ENCODE peak calls at places on chromosomes 16 and 17, in five cellular contexts. F is K562, M is IMR-90, B is GM12878, U is SK-N-SH. H is an unnamed sample.
A peak's percentile ranks its signal among the peaks of the same experiment; 100 is the strongest.

GRCh38 chr16:4693956-4694663 is 748 bp downstream of the NUDT16L1 start:
- DNase-seq in F (peak; percentile 55), M (peak; percentile 38), U (peak; percentile 89), B (no peak), H (peak; percentile 48)

GRCh38 chr16:2584742-2585650 is 47.2 kb downstream of the PDPK1 start:
- DNase-seq in M (peak; percentile 16), F (no peak), B (no peak), U (no peak), H (no peak)

GRCh38 chr17:72984145-72984924 is 108.2 kb downstream of the SLC39A11 start:
- DNase-seq in F (no peak), M (peak; percentile 98), U (no peak), B (no peak), H (no peak)

GRCh38 chr16:10870137-10870776 is 6.7 kb upstream of the CIITA start:
- DNase-seq in M (no peak), U (no peak), F (no peak), B (no peak), H (no peak)

GRCh38 chr17:43892672-43892975 is 14.7 kb downstream of the MPP2 start:
- DNase-seq in F (no peak), B (no peak), U (no peak), M (no peak), H (no peak)

GRCh38 chr17:77312786-77313599 is 172.2 kb downstream of the SEC14L1 start:
- DNase-seq in F (no peak), M (peak; percentile 82), B (no peak), U (peak; percentile 29), H (no peak)

GRCh38 chr16:31458073-31458834 is 1.0 kb upstream of the ARMC5 start:
- DNase-seq in B (no peak), M (peak; percentile 45), F (peak; percentile 75), U (peak; percentile 58), H (peak; percentile 41)

GRCh38 chr16:73172621-73173312 is 124.8 kb upstream of the ZFHX3 start:
- DNase-seq in F (peak; percentile 4), U (peak; percentile 80), M (peak; percentile 91), B (no peak), H (peak; percentile 36)

GRCh38 chr17:80701730-80702129 is 157.1 kb downstream of the RPTOR start:
- DNase-seq in M (no peak), F (no peak), U (no peak), B (no peak), H (no peak)

GRCh38 chr16:57514891-57515600 is 21.3 kb downstream of the CCDC102A start:
- DNase-seq in B (no peak), U (peak; percentile 80), F (no peak), M (no peak), H (no peak)

GRCh38 chr16:5916711-5917191 is 819.2 kb upstream of the EEF2KMT start:
- DNase-seq in M (no peak), B (no peak), F (no peak), U (no peak), H (no peak)

GRCh38 chr16:8464979-8465378 is 125.3 kb downstream of the TMEM114 start:
- DNase-seq in U (no peak), F (no peak), M (no peak), B (no peak), H (no peak)

DNA sequence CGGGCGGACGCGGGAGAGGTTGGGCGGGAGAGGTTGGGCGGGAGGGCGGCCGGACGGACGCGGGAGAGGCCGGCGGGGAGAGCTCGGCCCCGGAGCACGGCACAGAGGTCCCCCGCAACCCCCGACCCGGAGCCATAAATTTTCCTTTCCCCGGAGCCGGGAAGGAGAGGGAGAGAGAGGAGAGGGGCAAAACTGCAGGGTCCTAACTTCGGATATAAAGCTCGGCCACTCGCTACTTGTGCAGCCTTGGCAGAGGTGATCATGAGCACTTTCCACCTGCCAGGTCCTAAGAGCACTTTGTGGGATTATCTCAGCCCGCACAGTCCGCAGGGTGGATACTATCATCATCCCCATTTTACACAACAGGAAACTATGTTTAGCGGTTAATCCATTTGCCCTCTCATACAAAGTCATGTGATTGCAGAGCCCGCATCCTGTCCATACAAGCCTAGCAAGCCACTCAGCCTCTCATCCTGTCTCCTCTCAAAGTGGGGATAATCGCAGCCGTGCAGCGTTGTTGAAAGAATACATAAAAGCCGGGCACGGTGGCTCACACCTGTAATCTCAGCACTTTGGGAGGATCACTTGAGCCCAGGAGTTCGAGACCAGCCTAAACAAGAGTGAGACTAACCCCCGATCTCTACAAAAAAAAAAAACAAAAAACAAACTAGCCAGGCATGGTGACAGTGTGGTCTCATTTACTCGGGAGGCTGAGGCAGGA is 780 bp upstream of the DCAKD start:
- DNase-seq in F (peak; percentile 55), U (peak; percentile 65), M (no peak), B (no peak), H (no peak)
- TF ChIP-seq RCOR1 in F (no peak), U (no peak), M (no peak), B (no peak), H (no peak)

GRCh38 chr17:40086150-40087044 is 14.0 kb downstream of the NR1D1 start:
- DNase-seq in M (no peak), U (peak; percentile 92), F (peak; percentile 77), B (no peak), H (peak; percentile 85)
- TF ChIP-seq RFX5 in M (no peak), U (no peak), F (no peak), B (no peak), H (no peak)

GRCh38 chr16:65070831-65071230 is 51.0 kb downstream of the CDH11 start:
- DNase-seq in B (no peak), U (peak; percentile 15), F (peak; percentile 0), M (peak; percentile 99), H (peak; percentile 49)
- TF ChIP-seq RCOR1 in B (no peak), U (no peak), F (no peak), M (no peak), H (no peak)

GRCh38 chr17:18139092-18139491 is 30.5 kb downstream of the MYO15A start:
- DNase-seq in B (no peak), U (no peak), F (no peak), M (no peak), H (no peak)
- TF ChIP-seq RFX5 in B (no peak), U (no peak), F (no peak), M (no peak), H (no peak)

GRCh38 chr16:82936941-82937551 is 310.3 kb downstream of the CDH13 start:
- DNase-seq in M (peak; percentile 87), F (no peak), U (no peak), B (no peak), H (no peak)
- TF ChIP-seq RCOR1 in M (no peak), F (no peak), U (no peak), B (no peak), H (no peak)

GRCh38 chr16:78150233-78150632 is 50.8 kb downstream of the WWOX start:
- DNase-seq in U (no peak), F (no peak), M (no peak), B (no peak), H (no peak)

GRCh38 chr16:78146807-78147206 is 47.4 kb downstream of the WWOX start:
- DNase-seq in U (no peak), B (no peak), M (no peak), F (no peak), H (no peak)

GRCh38 chr16:78142784-78143183 is 43.3 kb downstream of the WWOX start:
- DNase-seq in F (no peak), M (no peak), U (no peak), B (no peak), H (no peak)

DNA sequence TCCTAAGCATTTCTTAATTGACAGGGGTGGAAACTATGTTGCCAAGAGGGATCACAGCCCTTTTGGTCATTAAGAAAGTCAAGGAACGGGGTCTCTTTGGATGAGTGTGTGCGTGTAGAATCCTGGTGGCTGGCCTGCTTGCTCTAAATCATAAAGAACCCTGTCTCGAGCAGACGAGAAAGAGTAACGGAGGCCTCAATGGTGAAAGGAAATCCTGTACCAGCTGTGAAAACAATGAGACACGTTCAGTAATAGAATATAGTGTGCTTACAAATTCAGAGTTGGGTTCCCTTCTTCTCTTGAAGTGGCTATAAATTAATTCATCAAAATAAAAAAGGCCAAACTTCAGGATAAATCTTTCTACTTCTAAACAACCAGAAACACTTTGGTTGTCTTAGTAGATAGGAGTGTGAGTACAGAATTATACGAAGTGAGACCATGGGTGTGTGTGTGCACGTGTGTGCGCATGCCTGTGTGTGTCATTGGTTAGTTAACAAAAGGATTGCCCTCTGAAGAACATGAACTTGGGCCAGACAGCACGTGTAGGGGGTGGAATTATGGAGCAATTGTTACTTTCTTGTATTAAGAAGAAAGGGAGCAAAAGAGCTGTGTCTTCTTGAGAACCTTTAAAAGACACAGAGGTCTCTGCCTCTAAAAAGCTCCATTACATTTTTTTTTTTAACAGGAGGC is 48.5 kb downstream of the WWOX start:
- DNase-seq in B (no peak), F (no peak), M (no peak), U (no peak), H (no peak)
- TF ChIP-seq RFX5 in B (no peak), F (no peak), M (no peak), U (no peak), H (no peak)

GRCh38 chr17:67733371-67733770 is 15.6 kb downstream of the NOL11 start:
- DNase-seq in B (no peak), M (no peak), U (no peak), F (no peak), H (no peak)
- TF ChIP-seq RCOR1 in B (no peak), M (no peak), U (no peak), F (no peak), H (no peak)

GRCh38 chr17:7380321-7380720 is 568 bp upstream of the TNK1 start:
- DNase-seq in B (no peak), F (no peak), U (peak; percentile 54), M (peak; percentile 47), H (no peak)
- TF ChIP-seq RFX5 in B (no peak), F (no peak), U (no peak), M (no peak), H (no peak)

GRCh38 chr17:15103785-15104184 is 161.3 kb downstream of the PMP22 start:
- DNase-seq in U (no peak), M (no peak), F (no peak), B (no peak), H (no peak)

GRCh38 chr17:15109608-15110007 is 155.5 kb downstream of the PMP22 start:
- DNase-seq in M (no peak), U (no peak), B (no peak), F (peak; percentile 2), H (no peak)

GRCh38 chr17:15101175-15101574 is 164.0 kb downstream of the PMP22 start:
- DNase-seq in F (no peak), M (no peak), B (no peak), U (no peak), H (no peak)

GRCh38 chr17:15108992-15109391 is 156.1 kb downstream of the PMP22 start:
- DNase-seq in F (no peak), M (no peak), B (no peak), U (no peak), H (no peak)

DNA sequence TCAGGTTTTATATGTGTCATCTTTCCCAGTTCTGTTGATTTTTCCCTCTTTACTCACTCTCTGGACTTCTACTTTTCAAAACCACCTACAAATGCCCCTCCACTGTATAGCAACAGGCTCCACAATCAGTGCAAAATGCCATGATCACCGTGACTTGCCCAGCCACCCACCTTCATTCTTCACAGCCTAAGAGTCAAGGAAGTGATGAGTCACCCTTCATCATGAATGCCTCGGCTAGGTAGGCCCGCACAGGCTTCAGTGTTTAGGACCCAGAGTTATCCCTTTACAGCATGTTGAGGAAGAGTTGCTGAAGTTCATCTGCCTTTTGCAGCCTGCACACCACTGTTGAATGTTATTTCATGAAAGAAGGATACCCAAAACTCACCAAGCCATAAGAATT is 158.6 kb downstream of the PMP22 start:
- DNase-seq in F (peak; percentile 11), B (no peak), U (no peak), M (peak; percentile 45), H (peak; percentile 21)
- TF ChIP-seq RCOR1 in F (no peak), B (no peak), U (no peak), M (no peak), H (no peak)

H was measured in A549.